ENCODE peak calls at places on chromosome 9, in four cellular contexts. W, B, S and M are unnamed samples.
A peak's percentile ranks its signal among the peaks of the same experiment; 100 is the strongest.

GRCh38 chr9:88651682-88652633 is 117.0 kb downstream of the NXNL2 start:
- DNase-seq in W (no peak), B (peak; percentile 8), S (no peak), M (no peak)

GRCh38 chr9:72386186-72386585 is 21.2 kb upstream of the ZFAND5 start:
- DNase-seq in B (no peak), W (no peak), S (no peak), M (no peak)

GRCh38 chr9:134575103-134575816 is 66.3 kb upstream of the COL5A1 start:
- DNase-seq in B (no peak), W (no peak), S (no peak), M (no peak)

GRCh38 chr9:111572945-111573604 is 26.4 kb downstream of the PTGR1 start:
- DNase-seq in S (no peak), B (no peak), W (no peak), M (no peak)

GRCh38 chr9:77987104-77987656 is 44.4 kb downstream of the GNAQ start:
- DNase-seq in W (no peak), B (peak; percentile 28), S (no peak), M (no peak)

GRCh38 chr9:117737721-117738226 is 33.6 kb downstream of the TLR4 start:
- DNase-seq in W (no peak), S (no peak), B (no peak), M (no peak)

GRCh38 chr9:89794918-89795317 is 190.1 kb downstream of the GADD45G start:
- DNase-seq in B (no peak), S (no peak), W (no peak), M (no peak)

GRCh38 chr9:134544388-134545212 is 97.0 kb upstream of the COL5A1 start:
- DNase-seq in S (no peak), W (no peak), B (no peak), M (peak; percentile 15)

GRCh38 chr9:132730054-132731033 is 60.1 kb downstream of the GTF3C4 start:
- DNase-seq in W (no peak), S (no peak), B (no peak), M (no peak)

GRCh38 chr9:6930827-6931226 is 173.1 kb downstream of the KDM4C start:
- DNase-seq in S (no peak), W (no peak), B (no peak), M (no peak)
- TF ChIP-seq TCF7L2 in S (no peak), W (no peak), B (no peak), M (no peak)

GRCh38 chr9:114709636-114710035 is 27.6 kb upstream of the TEX48 start:
- DNase-seq in W (no peak), S (no peak), B (no peak), M (no peak)

GRCh38 chr9:114701971-114702370 is 20.0 kb upstream of the TEX48 start:
- DNase-seq in B (no peak), W (no peak), S (no peak), M (no peak)

GRCh38 chr9:114706709-114707108 is 24.7 kb upstream of the TEX48 start:
- DNase-seq in W (no peak), S (no peak), B (no peak), M (no peak)
- TF ChIP-seq TCF7L2 in W (no peak), S (no peak), B (no peak), M (no peak)

GRCh38 chr9:23611874-23612273 is 214.2 kb downstream of the ELAVL2 start:
- DNase-seq in S (no peak), B (no peak), W (no peak), M (no peak)
- TF ChIP-seq TCF7L2 in S (no peak), B (no peak), W (no peak), M (no peak)

DNA sequence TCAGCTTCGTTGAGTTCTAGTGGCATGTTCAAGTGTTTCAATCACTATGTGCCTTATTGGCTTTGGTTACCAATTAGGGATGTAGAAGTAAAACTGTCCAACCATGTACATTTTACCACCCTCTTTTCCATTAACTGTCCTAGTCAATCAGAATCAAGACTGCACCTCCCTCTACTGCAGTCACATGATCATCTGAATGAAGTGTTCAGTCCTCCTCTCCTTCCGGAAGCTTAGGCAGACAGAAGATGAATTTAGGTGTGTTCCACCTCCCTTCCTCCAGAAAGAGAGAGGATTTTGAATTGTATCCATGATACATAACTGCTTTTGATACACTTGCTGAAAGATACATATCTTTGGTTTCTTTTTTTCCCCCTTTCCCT is 133.7 kb downstream of the ERCC6L2 start:
- DNase-seq in W (no peak), S (no peak), B (no peak), M (no peak)
- TF ChIP-seq TCF7L2 in W (no peak), S (no peak), B (no peak), M (no peak)

GRCh38 chr9:22203371-22204138 is 194.4 kb upstream of the CDKN2B start:
- DNase-seq in S (no peak), B (no peak), W (no peak), M (no peak)
- TF ChIP-seq TCF7L2 in S (no peak), B (no peak), W (peak; percentile 94), M (no peak)